ENCODE peak calls at places on chromosomes 6 and 20, in five cellular contexts. One of them, this sample, is unnamed. For H3K4me1, the result is how much of the 10 kb centered on the place peaks cover.

GRCh38 chr20:63547484-63548480 is at the start of gene SRMS:
- DNase-seq in body of pancreas: no peak
- DNase-seq in A549: no peak
- DNase-seq in pancreas: no peak
- DNase-seq in CD8-positive, alpha-beta memory T cell: no peak
- DNase-seq in this sample: no peak

GRCh38 chr20:48703107-48703506 is 124.7 kb downstream of the PREX1 start:
- DNase-seq in body of pancreas: no peak
- DNase-seq in A549: no peak
- DNase-seq in pancreas: peak
- DNase-seq in CD8-positive, alpha-beta memory T cell: no peak
- DNase-seq in this sample: peak

GRCh38 chr6:12577124-12577845 is 139.3 kb upstream of the PHACTR1 start:
- DNase-seq in body of pancreas: no peak
- DNase-seq in A549: no peak
- DNase-seq in pancreas: no peak
- DNase-seq in CD8-positive, alpha-beta memory T cell: no peak
- DNase-seq in this sample: no peak

GRCh38 chr6:6723792-6724318 is 135.3 kb downstream of the LY86 start:
- DNase-seq in body of pancreas: peak
- DNase-seq in A549: no peak
- DNase-seq in pancreas: no peak
- DNase-seq in CD8-positive, alpha-beta memory T cell: no peak
- DNase-seq in this sample: no peak

GRCh38 chr20:23340524-23340923 is 10.1 kb upstream of the NXT1 start:
- DNase-seq in body of pancreas: peak
- DNase-seq in A549: peak
- DNase-seq in pancreas: no peak
- DNase-seq in CD8-positive, alpha-beta memory T cell: no peak
- DNase-seq in this sample: peak

GRCh38 chr20:62953839-62954703 is 1.6 kb downstream of the SLC17A9 start:
- DNase-seq in body of pancreas: peak
- DNase-seq in A549: no peak
- DNase-seq in pancreas: no peak
- DNase-seq in CD8-positive, alpha-beta memory T cell: peak
- DNase-seq in this sample: peak

GRCh38 chr20:51447097-51447764 is 95.3 kb downstream of the NFATC2 start:
- DNase-seq in body of pancreas: peak
- DNase-seq in A549: peak
- DNase-seq in pancreas: no peak
- DNase-seq in CD8-positive, alpha-beta memory T cell: no peak
- DNase-seq in this sample: no peak

GRCh38 chr6:34391711-34392496 is 565 bp downstream of the NUDT3 start:
- DNase-seq in body of pancreas: peak
- DNase-seq in A549: peak
- DNase-seq in pancreas: peak
- DNase-seq in CD8-positive, alpha-beta memory T cell: peak
- DNase-seq in this sample: peak

GRCh38 chr20:63972312-63973159 is 2.8 kb upstream of the ZNF512B start:
- DNase-seq in body of pancreas: peak
- DNase-seq in A549: no peak
- DNase-seq in pancreas: no peak
- DNase-seq in CD8-positive, alpha-beta memory T cell: no peak
- DNase-seq in this sample: no peak

GRCh38 chr6:79671605-79672266 is 40.6 kb downstream of the SH3BGRL2 start:
- DNase-seq in body of pancreas: peak
- DNase-seq in A549: no peak
- DNase-seq in pancreas: peak
- DNase-seq in CD8-positive, alpha-beta memory T cell: peak
- DNase-seq in this sample: peak

GRCh38 chr6:22613695-22614094 is 44.3 kb downstream of the HDGFL1 start:
- DNase-seq in body of pancreas: no peak
- DNase-seq in A549: no peak
- DNase-seq in pancreas: no peak
- DNase-seq in CD8-positive, alpha-beta memory T cell: no peak
- DNase-seq in this sample: no peak

GRCh38 chr6:111565316-111566221 is 40.1 kb downstream of the TRAF3IP2 start:
- DNase-seq in body of pancreas: peak
- DNase-seq in A549: no peak
- DNase-seq in pancreas: no peak
- DNase-seq in CD8-positive, alpha-beta memory T cell: no peak
- DNase-seq in this sample: no peak

GRCh38 chr20:56766528-56766927 is 137.4 kb downstream of the TFAP2C start:
- DNase-seq in body of pancreas: no peak
- DNase-seq in A549: no peak
- DNase-seq in pancreas: no peak
- DNase-seq in CD8-positive, alpha-beta memory T cell: no peak
- DNase-seq in this sample: no peak

GRCh38 chr6:5325173-5325572 is 63.9 kb downstream of the FARS2 start:
- DNase-seq in body of pancreas: no peak
- DNase-seq in A549: no peak
- DNase-seq in pancreas: no peak
- DNase-seq in CD8-positive, alpha-beta memory T cell: no peak
- DNase-seq in this sample: no peak

GRCh38 chr6:28983838-28984237 is 21.3 kb downstream of the ZNF311 start:
- DNase-seq in body of pancreas: no peak
- DNase-seq in A549: no peak
- DNase-seq in pancreas: no peak
- DNase-seq in CD8-positive, alpha-beta memory T cell: no peak
- DNase-seq in this sample: no peak
- H3K4me3 ChIP-seq in body of pancreas: no peak
- H3K4me3 ChIP-seq in A549: peak
- H3K4me3 ChIP-seq in pancreas: no peak
- H3K4me3 ChIP-seq in CD8-positive, alpha-beta memory T cell: no peak
- H3K4me3 ChIP-seq in this sample: no peak

GRCh38 chr20:58660855-58661254 is 9.8 kb downstream of the STX16 start:
- DNase-seq in body of pancreas: no peak
- DNase-seq in A549: no peak
- DNase-seq in pancreas: no peak
- DNase-seq in CD8-positive, alpha-beta memory T cell: no peak
- DNase-seq in this sample: no peak
- H3K4me1 ChIP-seq in body of pancreas: under half
- H3K4me1 ChIP-seq in A549: under half
- H3K4me1 ChIP-seq in pancreas: under half
- H3K4me1 ChIP-seq in CD8-positive, alpha-beta memory T cell: half or more
- H3K4me1 ChIP-seq in this sample: under half

GRCh38 chr6:106458021-106458986 is 97.8 kb downstream of the CRYBG1 start:
- DNase-seq in body of pancreas: no peak
- DNase-seq in A549: no peak
- DNase-seq in pancreas: no peak
- DNase-seq in CD8-positive, alpha-beta memory T cell: no peak
- DNase-seq in this sample: no peak

GRCh38 chr6:106450645-106451044 is 90.1 kb downstream of the CRYBG1 start:
- DNase-seq in body of pancreas: no peak
- DNase-seq in A549: no peak
- DNase-seq in pancreas: no peak
- DNase-seq in CD8-positive, alpha-beta memory T cell: no peak
- DNase-seq in this sample: no peak

GRCh38 chr6:106452628-106453027 is 92.1 kb downstream of the CRYBG1 start:
- DNase-seq in body of pancreas: no peak
- DNase-seq in A549: no peak
- DNase-seq in pancreas: no peak
- DNase-seq in CD8-positive, alpha-beta memory T cell: no peak
- DNase-seq in this sample: no peak

GRCh38 chr6:106451419-106451818 is 90.9 kb downstream of the CRYBG1 start:
- DNase-seq in body of pancreas: no peak
- DNase-seq in A549: no peak
- DNase-seq in pancreas: no peak
- DNase-seq in CD8-positive, alpha-beta memory T cell: no peak
- DNase-seq in this sample: no peak

GRCh38 chr6:106453756-106454367 is 93.3 kb downstream of the CRYBG1 start:
- DNase-seq in body of pancreas: no peak
- DNase-seq in A549: no peak
- DNase-seq in pancreas: no peak
- DNase-seq in CD8-positive, alpha-beta memory T cell: no peak
- DNase-seq in this sample: no peak
- H3K4me3 ChIP-seq in body of pancreas: no peak
- H3K4me3 ChIP-seq in A549: no peak
- H3K4me3 ChIP-seq in pancreas: no peak
- H3K4me3 ChIP-seq in CD8-positive, alpha-beta memory T cell: no peak
- H3K4me3 ChIP-seq in this sample: no peak

DNA sequence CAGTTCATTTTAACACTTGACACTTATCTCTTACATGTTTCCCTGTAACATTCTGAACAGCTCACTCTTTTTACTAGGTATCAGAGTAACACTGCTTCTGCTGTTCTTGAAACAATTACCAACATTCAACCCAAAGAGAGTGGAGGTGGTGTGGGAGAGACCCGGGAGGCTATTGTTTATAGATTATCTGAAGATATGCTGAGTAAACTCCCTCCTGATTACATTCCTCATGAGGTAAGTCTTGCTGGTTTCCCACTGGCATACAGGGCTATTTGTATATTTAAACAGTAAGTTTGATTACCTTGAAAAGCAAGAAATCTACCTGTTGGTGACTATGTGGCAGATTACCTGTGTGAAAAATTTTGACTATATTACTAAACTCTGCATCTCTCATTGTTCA is 39.8 kb upstream of the GLP1R start:
- DNase-seq in body of pancreas: no peak
- DNase-seq in A549: no peak
- DNase-seq in pancreas: no peak
- DNase-seq in CD8-positive, alpha-beta memory T cell: no peak
- DNase-seq in this sample: no peak
- H3K4me1 ChIP-seq in body of pancreas: under half
- H3K4me1 ChIP-seq in A549: under half
- H3K4me1 ChIP-seq in pancreas: under half
- H3K4me1 ChIP-seq in CD8-positive, alpha-beta memory T cell: under half
- H3K4me1 ChIP-seq in this sample: under half

GRCh38 chr6:116255246-116255800 is 1.4 kb upstream of the TSPYL4 start:
- DNase-seq in body of pancreas: no peak
- DNase-seq in A549: no peak
- DNase-seq in pancreas: no peak
- DNase-seq in CD8-positive, alpha-beta memory T cell: no peak
- DNase-seq in this sample: no peak
- H3K4me3 ChIP-seq in body of pancreas: no peak
- H3K4me3 ChIP-seq in A549: no peak
- H3K4me3 ChIP-seq in pancreas: no peak
- H3K4me3 ChIP-seq in CD8-positive, alpha-beta memory T cell: no peak
- H3K4me3 ChIP-seq in this sample: no peak

GRCh38 chr6:15296735-15297134 is 50.9 kb downstream of the JARID2 start:
- DNase-seq in body of pancreas: no peak
- DNase-seq in A549: no peak
- DNase-seq in pancreas: no peak
- DNase-seq in CD8-positive, alpha-beta memory T cell: peak
- DNase-seq in this sample: no peak
- H3K4me1 ChIP-seq in body of pancreas: under half
- H3K4me1 ChIP-seq in A549: under half
- H3K4me1 ChIP-seq in pancreas: under half
- H3K4me1 ChIP-seq in CD8-positive, alpha-beta memory T cell: under half
- H3K4me1 ChIP-seq in this sample: half or more

GRCh38 chr20:61253264-61253639 is 1.2 kb downstream of the CDH4 start:
- DNase-seq in body of pancreas: no peak
- DNase-seq in A549: peak
- DNase-seq in pancreas: peak
- DNase-seq in CD8-positive, alpha-beta memory T cell: no peak
- DNase-seq in this sample: no peak

GRCh38 chr20:61253640-61254511 is 1.8 kb downstream of the CDH4 start:
- DNase-seq in body of pancreas: no peak
- DNase-seq in A549: peak
- DNase-seq in pancreas: no peak
- DNase-seq in CD8-positive, alpha-beta memory T cell: no peak
- DNase-seq in this sample: no peak

GRCh38 chr20:61251529-61252393 is at the start of gene CDH4:
- DNase-seq in body of pancreas: no peak
- DNase-seq in A549: peak
- DNase-seq in pancreas: peak
- DNase-seq in CD8-positive, alpha-beta memory T cell: no peak
- DNase-seq in this sample: no peak

GRCh38 chr20:61254881-61255589 is 3.0 kb downstream of the CDH4 start:
- DNase-seq in body of pancreas: no peak
- DNase-seq in A549: no peak
- DNase-seq in pancreas: no peak
- DNase-seq in CD8-positive, alpha-beta memory T cell: no peak
- DNase-seq in this sample: no peak

GRCh38 chr20:61252601-61253263 is 671 bp downstream of the CDH4 start:
- DNase-seq in body of pancreas: no peak
- DNase-seq in A549: peak
- DNase-seq in pancreas: peak
- DNase-seq in CD8-positive, alpha-beta memory T cell: no peak
- DNase-seq in this sample: no peak
- H3K4me3 ChIP-seq in body of pancreas: no peak
- H3K4me3 ChIP-seq in A549: peak
- H3K4me3 ChIP-seq in pancreas: peak
- H3K4me3 ChIP-seq in CD8-positive, alpha-beta memory T cell: no peak
- H3K4me3 ChIP-seq in this sample: peak

DNA sequence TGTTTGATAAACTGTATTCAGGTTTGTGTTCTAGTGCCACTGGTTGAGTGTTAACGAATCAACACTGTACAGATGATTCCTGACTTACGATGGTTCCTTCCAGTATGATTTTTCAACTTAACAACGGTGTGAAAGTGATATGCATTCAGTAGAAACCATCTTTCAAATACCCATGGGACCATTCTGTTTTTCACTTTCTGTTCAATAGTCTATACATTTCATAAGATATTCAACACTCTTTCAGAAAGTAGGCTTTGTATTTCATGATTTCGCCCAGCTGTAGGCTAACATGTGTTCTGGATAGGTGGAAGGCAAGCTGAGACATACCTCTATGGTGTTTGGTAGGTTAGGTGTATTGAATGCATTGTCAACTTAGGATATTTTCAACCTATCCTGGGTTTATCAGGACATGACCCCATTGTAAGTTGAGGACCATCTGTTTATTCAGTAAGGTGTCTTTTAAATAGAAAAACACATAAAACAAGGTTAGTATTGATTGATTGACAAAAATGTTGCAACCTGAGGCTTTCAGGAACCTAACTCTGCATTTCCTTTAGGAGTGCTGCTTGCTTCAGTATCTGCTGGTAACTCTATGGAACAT is 32.3 kb downstream of the SYNJ2 start:
- DNase-seq in body of pancreas: no peak
- DNase-seq in A549: no peak
- DNase-seq in pancreas: no peak
- DNase-seq in CD8-positive, alpha-beta memory T cell: no peak
- DNase-seq in this sample: no peak
- H3K4me1 ChIP-seq in body of pancreas: under half
- H3K4me1 ChIP-seq in A549: under half
- H3K4me1 ChIP-seq in pancreas: under half
- H3K4me1 ChIP-seq in CD8-positive, alpha-beta memory T cell: under half
- H3K4me1 ChIP-seq in this sample: under half

GRCh38 chr6:131914967-131915751 is 36.0 kb downstream of the CCN2 start:
- DNase-seq in body of pancreas: peak
- DNase-seq in A549: peak
- DNase-seq in pancreas: no peak
- DNase-seq in CD8-positive, alpha-beta memory T cell: peak
- DNase-seq in this sample: peak
- H3K4me3 ChIP-seq in body of pancreas: no peak
- H3K4me3 ChIP-seq in A549: no peak
- H3K4me3 ChIP-seq in pancreas: no peak
- H3K4me3 ChIP-seq in CD8-positive, alpha-beta memory T cell: no peak
- H3K4me3 ChIP-seq in this sample: no peak

This sample was measured in stomach.